ENCODE peak calls at places on chromosomes 11 and 22, in ten cellular contexts. I is MCF 10A; G is pons; Q is stimulated activated CD8-positive, alpha-beta memory T cell treated with anti-CD3 and anti-CD28 coated beads, Interleukin-4, amount 100 ng/mL, for 48 hours; E is GM12865; H is stomach; M is ELR; U is activated CD8-positive, alpha-beta memory T cell treated with anti-CD3 and anti-CD28 coated beads for 4 hours; F is endothelial cell; X is WERI-Rb-1. N is an unnamed sample.

GRCh38 chr11:132126973-132127900 is 756.8 kb downstream of the NTM start:
- DNase-seq in I (peak; percentile 9), G (peak; percentile 88), Q (no peak), E (peak; percentile 22), H (no peak), M (peak; percentile 91), U (no peak), F (peak; percentile 34), X (peak; percentile 22), N (peak; percentile 15)

GRCh38 chr22:37249946-37250345 is 5.9 kb upstream of the RAC2 start:
- DNase-seq in I (no peak), G (no peak), Q (peak; percentile 22), E (peak; percentile 56), H (no peak), M (no peak), U (no peak), F (no peak), X (peak; percentile 2), N (no peak)

GRCh38 chr11:119290894-119291497 is 25.9 kb downstream of the MCAM start:
- DNase-seq in I (no peak), G (no peak), Q (no peak), E (no peak), H (no peak), M (no peak), U (no peak), F (no peak), X (no peak), N (no peak)

GRCh38 chr22:34877506-34877905 is 188.5 kb upstream of the ISX start:
- DNase-seq in I (no peak), G (no peak), Q (no peak), E (no peak), H (no peak), M (no peak), U (no peak), F (no peak), X (no peak), N (no peak)

GRCh38 chr22:46087336-46087690 is 63.0 kb upstream of the PPARA start:
- DNase-seq in I (no peak), G (no peak), Q (no peak), E (no peak), H (no peak), M (no peak), U (no peak), F (no peak), X (no peak), N (no peak)

GRCh38 chr11:78138694-78139421 is 568 bp downstream of the ALG8 start:
- DNase-seq in I (peak; percentile 22), G (peak; percentile 12), Q (peak; percentile 68), E (peak; percentile 64), H (peak; percentile 41), M (peak; percentile 70), U (peak; percentile 16), F (peak; percentile 7), X (no peak), N (peak; percentile 23)

GRCh38 chr11:58741127-58741526 is 9.4 kb upstream of the GLYAT start:
- DNase-seq in I (no peak), G (no peak), Q (no peak), E (no peak), H (no peak), M (no peak), U (no peak), F (no peak), X (no peak), N (no peak)

GRCh38 chr22:44118645-44119315 is 61.9 kb upstream of the PARVG start:
- DNase-seq in I (no peak), G (no peak), Q (no peak), E (no peak), H (no peak), M (no peak), U (no peak), F (no peak), X (peak; percentile 73), N (no peak)

GRCh38 chr22:49934891-49935557 is 16.6 kb downstream of the CRELD2 start:
- DNase-seq in I (peak; percentile 68), G (no peak), Q (peak; percentile 95), E (peak; percentile 86), H (peak; percentile 88), M (peak; percentile 69), U (peak; percentile 83), F (peak; percentile 63), X (peak; percentile 79), N (peak; percentile 76)

GRCh38 chr11:29482510-29482909 is 534.3 kb downstream of the KCNA4 start:
- DNase-seq in I (no peak), G (no peak), Q (no peak), E (no peak), H (no peak), M (no peak), U (no peak), F (peak; percentile 4), X (no peak), N (no peak)

GRCh38 chr11:6618117-6619020 is 853 bp downstream of the TPP1 start:
- DNase-seq in I (no peak), G (peak; percentile 67), Q (peak; percentile 62), E (peak; percentile 48), H (peak; percentile 49), M (peak; percentile 79), U (peak; percentile 67), F (no peak), X (no peak), N (no peak)

GRCh38 chr11:102807921-102808320 is 10.0 kb upstream of the MMP1 start:
- DNase-seq in I (peak; percentile 50), G (no peak), Q (peak; percentile 27), E (peak; percentile 23), H (peak; percentile 43), M (peak; percentile 42), U (no peak), F (peak; percentile 60), X (peak; percentile 31), N (no peak)

GRCh38 chr11:1628506-1629325 is 859 bp upstream of the KRTAP5-5 start:
- DNase-seq in I (peak; percentile 38), G (peak; percentile 11), Q (peak; percentile 80), E (peak; percentile 41), H (peak; percentile 58), M (peak; percentile 52), U (peak; percentile 22), F (peak; percentile 88), X (peak; percentile 62), N (peak; percentile 83)

GRCh38 chr22:18031670-18032454 is 7.5 kb upstream of the MICAL3 start:
- DNase-seq in I (peak; percentile 98), G (no peak), Q (no peak), E (no peak), H (no peak), M (peak; percentile 99), U (no peak), F (no peak), X (no peak), N (no peak)

GRCh38 chr11:92329644-92330043 is 105.0 kb downstream of the FAT3 start:
- DNase-seq in I (peak; percentile 89), G (no peak), Q (no peak), E (no peak), H (no peak), M (no peak), U (no peak), F (no peak), X (no peak), N (no peak)

N was measured in GM19239.